ENCODE peak calls at places on chromosomes 6 and 20, in ten cellular contexts. One of them, this sample, is unnamed.

GRCh38 chr6:47481806-47482205 is 4.2 kb downstream of the CD2AP start:
- DNase-seq in A549: no peak
- DNase-seq in pancreas: no peak
- DNase-seq in fibroblast of lung: no peak
- DNase-seq in psoas muscle: no peak
- DNase-seq in testis: no peak
- DNase-seq in breast epithelium: no peak
- DNase-seq in brain microvascular endothelial cell: no peak
- DNase-seq in CD4-positive, alpha-beta memory T cell: no peak
- DNase-seq in SK-N-SH: no peak
- DNase-seq in this sample: no peak

GRCh38 chr6:135665935-135666334 is 168.4 kb upstream of the AHI1 start:
- DNase-seq in breast epithelium: no peak
- DNase-seq in fibroblast of lung: no peak
- DNase-seq in brain microvascular endothelial cell: no peak
- DNase-seq in pancreas: no peak
- DNase-seq in SK-N-SH: no peak
- DNase-seq in psoas muscle: no peak
- DNase-seq in A549: no peak
- DNase-seq in CD4-positive, alpha-beta memory T cell: no peak
- DNase-seq in testis: no peak
- DNase-seq in this sample: no peak

GRCh38 chr6:45626087-45626891 is 248.6 kb upstream of the SUPT3H start:
- DNase-seq in CD4-positive, alpha-beta memory T cell: no peak
- DNase-seq in A549: no peak
- DNase-seq in breast epithelium: no peak
- DNase-seq in psoas muscle: no peak
- DNase-seq in SK-N-SH: no peak
- DNase-seq in brain microvascular endothelial cell: peak
- DNase-seq in fibroblast of lung: peak
- DNase-seq in testis: no peak
- DNase-seq in pancreas: no peak
- DNase-seq in this sample: no peak

GRCh38 chr6:23692184-23692583 is 433.8 kb upstream of the NRSN1 start:
- DNase-seq in CD4-positive, alpha-beta memory T cell: no peak
- DNase-seq in psoas muscle: no peak
- DNase-seq in testis: no peak
- DNase-seq in breast epithelium: no peak
- DNase-seq in A549: no peak
- DNase-seq in fibroblast of lung: no peak
- DNase-seq in pancreas: no peak
- DNase-seq in brain microvascular endothelial cell: no peak
- DNase-seq in SK-N-SH: peak
- DNase-seq in this sample: no peak

GRCh38 chr20:46973801-46974200 is 79.2 kb downstream of the EYA2 start:
- DNase-seq in pancreas: no peak
- DNase-seq in CD4-positive, alpha-beta memory T cell: no peak
- DNase-seq in breast epithelium: no peak
- DNase-seq in A549: no peak
- DNase-seq in brain microvascular endothelial cell: no peak
- DNase-seq in psoas muscle: no peak
- DNase-seq in testis: no peak
- DNase-seq in fibroblast of lung: no peak
- DNase-seq in SK-N-SH: no peak
- DNase-seq in this sample: no peak

GRCh38 chr6:72864799-72865198 is 242.9 kb downstream of the KCNQ5 start:
- DNase-seq in SK-N-SH: no peak
- DNase-seq in pancreas: no peak
- DNase-seq in psoas muscle: no peak
- DNase-seq in breast epithelium: no peak
- DNase-seq in fibroblast of lung: no peak
- DNase-seq in testis: no peak
- DNase-seq in CD4-positive, alpha-beta memory T cell: no peak
- DNase-seq in brain microvascular endothelial cell: no peak
- DNase-seq in A549: no peak
- DNase-seq in this sample: no peak

GRCh38 chr20:61436268-61436667 is 184.2 kb downstream of the CDH4 start:
- DNase-seq in psoas muscle: no peak
- DNase-seq in SK-N-SH: no peak
- DNase-seq in brain microvascular endothelial cell: peak
- DNase-seq in CD4-positive, alpha-beta memory T cell: no peak
- DNase-seq in breast epithelium: no peak
- DNase-seq in fibroblast of lung: peak
- DNase-seq in testis: no peak
- DNase-seq in pancreas: no peak
- DNase-seq in A549: no peak
- DNase-seq in this sample: no peak

GRCh38 chr6:166952122-166952521 is 4.2 kb downstream of the RNASET2 start:
- DNase-seq in psoas muscle: no peak
- DNase-seq in SK-N-SH: no peak
- DNase-seq in brain microvascular endothelial cell: no peak
- DNase-seq in testis: no peak
- DNase-seq in fibroblast of lung: no peak
- DNase-seq in A549: no peak
- DNase-seq in CD4-positive, alpha-beta memory T cell: no peak
- DNase-seq in breast epithelium: no peak
- DNase-seq in pancreas: no peak
- DNase-seq in this sample: no peak

GRCh38 chr20:63495771-63496403 is 3.0 kb downstream of the EEF1A2 start:
- DNase-seq in brain microvascular endothelial cell: no peak
- DNase-seq in breast epithelium: no peak
- DNase-seq in SK-N-SH: peak
- DNase-seq in pancreas: peak
- DNase-seq in CD4-positive, alpha-beta memory T cell: peak
- DNase-seq in testis: peak
- DNase-seq in fibroblast of lung: peak
- DNase-seq in A549: peak
- DNase-seq in psoas muscle: peak
- DNase-seq in this sample: peak

GRCh38 chr6:130020106-130020851 is 1.9 kb downstream of the L3MBTL3 start:
- DNase-seq in breast epithelium: no peak
- DNase-seq in SK-N-SH: peak
- DNase-seq in brain microvascular endothelial cell: no peak
- DNase-seq in testis: peak
- DNase-seq in A549: peak
- DNase-seq in fibroblast of lung: no peak
- DNase-seq in CD4-positive, alpha-beta memory T cell: peak
- DNase-seq in psoas muscle: peak
- DNase-seq in pancreas: peak
- DNase-seq in this sample: peak

GRCh38 chr6:106097368-106098231 is 11.5 kb downstream of the PRDM1 start:
- DNase-seq in breast epithelium: no peak
- DNase-seq in A549: peak
- DNase-seq in pancreas: no peak
- DNase-seq in SK-N-SH: no peak
- DNase-seq in fibroblast of lung: peak
- DNase-seq in brain microvascular endothelial cell: no peak
- DNase-seq in CD4-positive, alpha-beta memory T cell: peak
- DNase-seq in psoas muscle: no peak
- DNase-seq in testis: peak
- DNase-seq in this sample: peak

GRCh38 chr6:12175626-12176025 is 114.5 kb upstream of the EDN1 start:
- DNase-seq in CD4-positive, alpha-beta memory T cell: no peak
- DNase-seq in SK-N-SH: no peak
- DNase-seq in testis: no peak
- DNase-seq in pancreas: no peak
- DNase-seq in A549: no peak
- DNase-seq in breast epithelium: no peak
- DNase-seq in brain microvascular endothelial cell: no peak
- DNase-seq in fibroblast of lung: no peak
- DNase-seq in psoas muscle: no peak
- DNase-seq in this sample: no peak
- H3K4me3 ChIP-seq in CD4-positive, alpha-beta memory T cell: no peak
- H3K4me3 ChIP-seq in SK-N-SH: no peak
- H3K4me3 ChIP-seq in testis: no peak
- H3K4me3 ChIP-seq in pancreas: no peak
- H3K4me3 ChIP-seq in A549: no peak
- H3K4me3 ChIP-seq in breast epithelium: no peak
- H3K4me3 ChIP-seq in brain microvascular endothelial cell: no peak
- H3K4me3 ChIP-seq in fibroblast of lung: no peak
- H3K4me3 ChIP-seq in psoas muscle: no peak
- H3K4me3 ChIP-seq in this sample: no peak

GRCh38 chr6:109466212-109466923 is 10.8 kb upstream of the MICAL1 start:
- DNase-seq in SK-N-SH: no peak
- DNase-seq in CD4-positive, alpha-beta memory T cell: no peak
- DNase-seq in breast epithelium: no peak
- DNase-seq in psoas muscle: no peak
- DNase-seq in pancreas: no peak
- DNase-seq in fibroblast of lung: no peak
- DNase-seq in A549: no peak
- DNase-seq in brain microvascular endothelial cell: no peak
- DNase-seq in testis: no peak
- DNase-seq in this sample: no peak
- H3K27ac ChIP-seq in SK-N-SH: no peak
- H3K27ac ChIP-seq in CD4-positive, alpha-beta memory T cell: no peak
- H3K27ac ChIP-seq in breast epithelium: no peak
- H3K27ac ChIP-seq in psoas muscle: peak
- H3K27ac ChIP-seq in pancreas: peak
- H3K27ac ChIP-seq in fibroblast of lung: no peak
- H3K27ac ChIP-seq in A549: no peak
- H3K27ac ChIP-seq in brain microvascular endothelial cell: no peak
- H3K27ac ChIP-seq in testis: no peak
- H3K27ac ChIP-seq in this sample: peak

DNA sequence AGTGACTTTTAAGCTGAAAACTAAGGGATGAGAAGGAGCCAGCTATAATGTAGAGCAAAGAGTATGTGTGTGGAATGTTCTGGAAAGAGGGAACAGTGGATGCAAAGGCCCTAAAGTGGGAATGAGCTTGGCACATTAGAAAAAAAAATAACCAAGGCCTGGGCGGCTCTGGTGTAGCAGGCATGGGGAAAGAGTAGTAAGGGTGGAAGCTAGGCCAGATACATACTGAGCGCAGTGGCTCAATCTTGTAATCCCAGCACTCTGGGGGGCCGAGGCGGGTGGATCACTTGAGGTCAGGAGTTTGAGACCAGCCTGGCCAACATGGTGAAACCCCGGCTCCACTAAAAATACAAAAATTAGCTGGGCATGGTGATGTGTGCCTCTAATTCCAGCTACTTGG is 8.4 kb downstream of the GGT7 start:
- DNase-seq in A549: no peak
- DNase-seq in breast epithelium: no peak
- DNase-seq in SK-N-SH: no peak
- DNase-seq in pancreas: no peak
- DNase-seq in CD4-positive, alpha-beta memory T cell: no peak
- DNase-seq in testis: no peak
- DNase-seq in fibroblast of lung: no peak
- DNase-seq in brain microvascular endothelial cell: no peak
- DNase-seq in psoas muscle: no peak
- DNase-seq in this sample: no peak
- H3K4me3 ChIP-seq in A549: no peak
- H3K4me3 ChIP-seq in breast epithelium: no peak
- H3K4me3 ChIP-seq in SK-N-SH: no peak
- H3K4me3 ChIP-seq in pancreas: no peak
- H3K4me3 ChIP-seq in CD4-positive, alpha-beta memory T cell: no peak
- H3K4me3 ChIP-seq in testis: no peak
- H3K4me3 ChIP-seq in fibroblast of lung: no peak
- H3K4me3 ChIP-seq in brain microvascular endothelial cell: no peak
- H3K4me3 ChIP-seq in psoas muscle: no peak
- H3K4me3 ChIP-seq in this sample: no peak

GRCh38 chr6:13474360-13474759 is 13.0 kb downstream of the GFOD1 start:
- DNase-seq in CD4-positive, alpha-beta memory T cell: no peak
- DNase-seq in pancreas: no peak
- DNase-seq in testis: no peak
- DNase-seq in breast epithelium: no peak
- DNase-seq in SK-N-SH: no peak
- DNase-seq in brain microvascular endothelial cell: no peak
- DNase-seq in A549: peak
- DNase-seq in fibroblast of lung: no peak
- DNase-seq in psoas muscle: no peak
- DNase-seq in this sample: no peak
- H3K27ac ChIP-seq in CD4-positive, alpha-beta memory T cell: no peak
- H3K27ac ChIP-seq in pancreas: no peak
- H3K27ac ChIP-seq in testis: no peak
- H3K27ac ChIP-seq in breast epithelium: no peak
- H3K27ac ChIP-seq in SK-N-SH: no peak
- H3K27ac ChIP-seq in brain microvascular endothelial cell: no peak
- H3K27ac ChIP-seq in A549: peak
- H3K27ac ChIP-seq in fibroblast of lung: no peak
- H3K27ac ChIP-seq in psoas muscle: no peak
- H3K27ac ChIP-seq in this sample: no peak

DNA sequence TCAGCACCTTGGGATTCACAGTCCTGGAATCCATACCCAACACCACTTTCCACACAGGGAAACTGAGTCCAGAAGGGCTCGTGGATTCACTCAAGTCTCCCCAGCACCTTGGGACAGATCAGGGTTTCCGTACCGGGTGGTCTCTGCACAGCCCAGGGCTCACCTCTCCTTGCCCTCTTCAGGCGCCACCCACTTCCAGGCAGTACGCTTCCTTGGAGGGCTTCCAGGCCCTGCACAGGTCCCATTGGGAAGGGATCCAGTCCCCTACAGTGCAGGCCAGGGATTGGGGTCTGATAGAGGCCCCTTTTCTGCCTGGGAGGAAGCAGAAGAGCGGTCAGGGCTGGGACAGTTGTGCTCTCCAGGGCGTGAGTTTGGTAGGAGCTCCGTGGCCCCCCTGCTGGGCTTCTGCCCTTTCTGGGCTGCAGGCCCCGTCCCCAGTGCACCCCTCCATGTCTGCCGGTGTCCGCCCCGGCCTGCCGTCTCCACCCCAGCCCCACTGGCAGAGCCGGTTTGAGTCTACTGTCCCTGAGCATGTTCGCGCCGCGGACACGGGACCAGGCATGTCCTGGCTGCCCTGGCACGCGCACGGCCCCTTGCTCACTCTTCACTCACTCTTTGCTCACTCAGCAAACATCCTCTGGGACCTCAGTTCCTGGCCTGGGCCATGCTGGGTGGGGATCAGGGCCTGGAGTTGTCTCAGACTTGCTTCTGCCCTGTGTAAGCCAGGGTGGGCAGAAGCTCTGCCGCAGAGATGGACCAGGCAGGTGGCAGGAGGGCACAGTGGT is 12.6 kb downstream of the SRC start:
- DNase-seq in pancreas: peak
- DNase-seq in brain microvascular endothelial cell: no peak
- DNase-seq in testis: no peak
- DNase-seq in fibroblast of lung: no peak
- DNase-seq in breast epithelium: peak
- DNase-seq in A549: no peak
- DNase-seq in psoas muscle: peak
- DNase-seq in SK-N-SH: peak
- DNase-seq in CD4-positive, alpha-beta memory T cell: no peak
- DNase-seq in this sample: no peak
- H3K4me3 ChIP-seq in pancreas: no peak
- H3K4me3 ChIP-seq in brain microvascular endothelial cell: no peak
- H3K4me3 ChIP-seq in testis: no peak
- H3K4me3 ChIP-seq in fibroblast of lung: no peak
- H3K4me3 ChIP-seq in breast epithelium: peak
- H3K4me3 ChIP-seq in A549: no peak
- H3K4me3 ChIP-seq in psoas muscle: no peak
- H3K4me3 ChIP-seq in SK-N-SH: no peak
- H3K4me3 ChIP-seq in CD4-positive, alpha-beta memory T cell: no peak
- H3K4me3 ChIP-seq in this sample: no peak